ENCODE peak calls at places on chromosomes 16 and 17, in ten cellular contexts. K is IMR-90, O is astrocyte of the cerebellum, J is fibroblast of pulmonary artery, F is thoracic aorta, T is choroid plexus epithelial cell, G is mammary epithelial cell, D is fibroblast of lung, S is neural progenitor cell, Y is hepatocyte. H is an unnamed sample.

GRCh38 chr17:61574542-61575351 is 16.3 kb downstream of the NACA2 start:
- DNase-seq in O (peak), G (peak), T (peak), Y (peak), K (peak), D (peak), J (peak), F (no peak), S (peak), H (peak)

GRCh38 chr17:49612721-49613120 is 37.0 kb downstream of the NXPH3 start:
- DNase-seq in G (no peak), O (no peak), Y (no peak), T (no peak), K (no peak), D (no peak), F (no peak), J (no peak), S (no peak), H (no peak)

GRCh38 chr17:21010705-21011596 is 31.9 kb downstream of the USP22 start:
- DNase-seq in O (no peak), K (no peak), F (no peak), J (no peak), G (no peak), S (no peak), Y (no peak), T (no peak), D (no peak), H (no peak)

GRCh38 chr17:65560628-65561371 is 648 bp downstream of the AXIN2 start:
- DNase-seq in J (peak), T (peak), F (peak), K (peak), O (peak), Y (peak), S (peak), G (peak), D (peak), H (peak)

GRCh38 chr17:82367724-82368524 is 3.6 kb upstream of the UTS2R start:
- DNase-seq in O (no peak), K (peak), T (no peak), Y (no peak), F (no peak), S (no peak), J (no peak), G (no peak), D (no peak), H (peak)

GRCh38 chr16:35533683-35534082 is 2074.3 kb downstream of the TP53TG3F start:
- DNase-seq in S (no peak), O (no peak), F (no peak), J (no peak), G (no peak), T (no peak), Y (no peak), K (no peak), D (no peak), H (peak)

GRCh38 chr16:88264641-88265285 is 118.0 kb upstream of the ZNF469 start:
- DNase-seq in T (peak), D (peak), K (peak), Y (peak), S (peak), O (peak), G (peak), F (peak), J (peak), H (peak)

GRCh38 chr16:60199154-60199553 is 1465.0 kb upstream of the GOT2 start:
- DNase-seq in Y (no peak), D (no peak), T (no peak), O (no peak), G (no peak), J (no peak), S (peak), F (no peak), K (no peak), H (no peak)

GRCh38 chr16:7338826-7339225 is 6.2 kb downstream of the RBFOX1 start:
- DNase-seq in J (no peak), Y (no peak), F (no peak), S (no peak), D (no peak), G (no peak), T (no peak), O (no peak), K (no peak), H (no peak)

GRCh38 chr16:11306997-11307638 is 26.0 kb upstream of the PRM1 start:
- DNase-seq in T (peak), O (no peak), K (no peak), G (no peak), F (no peak), J (peak), D (no peak), Y (peak), S (no peak), H (peak)

GRCh38 chr17:38918129-38918913 is 7.1 kb upstream of the LASP1NB start:
- DNase-seq in S (peak), G (no peak), Y (no peak), T (no peak), D (no peak), K (no peak), O (no peak), J (no peak), F (no peak), H (no peak)

GRCh38 chr16:14377326-14377725 is 252.7 kb downstream of the PARN start:
- DNase-seq in F (no peak), T (peak), D (peak), Y (no peak), G (no peak), K (peak), J (no peak), S (no peak), O (no peak), H (no peak)

GRCh38 chr16:81649561-81649960 is 129.5 kb upstream of the PLCG2 start:
- DNase-seq in F (no peak), Y (no peak), S (no peak), J (no peak), D (peak), T (no peak), K (peak), G (no peak), O (peak), H (no peak)

GRCh38 chr17:3693829-3694231 is 2.1 kb downstream of the P2RX5 start:
- DNase-seq in O (no peak), G (no peak), S (no peak), Y (no peak), J (no peak), T (no peak), F (no peak), K (no peak), D (no peak), H (no peak)

GRCh38 chr17:32496348-32497078 is 9.7 kb downstream of the CDK5R1 start:
- DNase-seq in D (peak), J (peak), O (no peak), K (peak), G (peak), Y (no peak), S (no peak), F (no peak), T (peak), H (no peak)

GRCh38 chr16:81008151-81008789 is 1.3 kb downstream of the CENPN start:
- DNase-seq in Y (no peak), S (no peak), J (no peak), D (no peak), O (no peak), K (no peak), F (no peak), T (no peak), G (no peak), H (no peak)

GRCh38 chr16:57955572-57955971 is 15.4 kb downstream of the CNGB1 start:
- DNase-seq in G (peak), K (no peak), Y (no peak), S (no peak), F (no peak), O (no peak), T (no peak), D (peak), J (no peak), H (no peak)

GRCh38 chr17:82053130-82053529 is 1.4 kb downstream of the GPS1 start:
- DNase-seq in D (no peak), K (no peak), J (no peak), T (no peak), S (no peak), Y (no peak), O (no peak), F (no peak), G (no peak), H (no peak)

GRCh38 chr17:17767497-17768286 is 69.1 kb downstream of the SREBF1 start:
- DNase-seq in O (no peak), S (peak), T (no peak), D (no peak), G (no peak), K (no peak), F (no peak), Y (no peak), J (no peak), H (no peak)

GRCh38 chr17:48915459-48916282 is 7.5 kb downstream of the UBE2Z start:
- DNase-seq in S (no peak), K (peak), Y (peak), O (peak), T (peak), G (peak), J (peak), D (peak), F (no peak), H (peak)

GRCh38 chr17:82687375-82687861 is 11.1 kb downstream of the RAB40B start:
- DNase-seq in K (peak), G (peak), F (no peak), J (no peak), O (no peak), S (no peak), Y (no peak), D (peak), T (no peak), H (no peak)

GRCh38 chr17:13477180-13477611 is 124.5 kb downstream of the HS3ST3A1 start:
- DNase-seq in T (peak), J (peak), D (peak), Y (peak), S (no peak), F (no peak), G (peak), K (peak), O (no peak), H (no peak)

GRCh38 chr16:27977966-27978365 is 85.5 kb downstream of the GSG1L start:
- DNase-seq in T (no peak), S (no peak), K (peak), J (peak), F (no peak), Y (no peak), D (peak), G (no peak), O (no peak), H (no peak)

GRCh38 chr16:83530293-83530692 is 277.5 kb upstream of the HSBP1 start:
- DNase-seq in K (peak), F (no peak), D (peak), J (no peak), Y (no peak), S (no peak), T (no peak), G (no peak), O (no peak), H (no peak)

GRCh38 chr17:14731591-14731990 is 430.7 kb downstream of the HS3ST3B1 start:
- DNase-seq in F (no peak), G (no peak), D (no peak), S (no peak), O (no peak), Y (no peak), K (no peak), J (no peak), T (no peak), H (no peak)

GRCh38 chr16:31080035-31080629 is 5.9 kb downstream of the ZNF646 start:
- DNase-seq in O (no peak), T (no peak), K (no peak), G (no peak), J (no peak), Y (peak), F (no peak), S (no peak), D (no peak), H (no peak)

GRCh38 chr17:2238432-2239169 is 65.0 kb downstream of the SMG6 start:
- DNase-seq in Y (no peak), O (no peak), J (no peak), T (peak), K (no peak), S (no peak), G (no peak), F (no peak), D (no peak), H (no peak)

GRCh38 chr17:82412535-82413520 is 5.3 kb upstream of the HEXD start:
- DNase-seq in J (no peak), S (no peak), T (no peak), K (no peak), G (no peak), F (no peak), D (no peak), O (no peak), Y (no peak), H (no peak)

GRCh38 chr17:7932949-7933348 is 943 bp downstream of the CNTROB start:
- DNase-seq in G (peak), J (peak), D (peak), S (peak), O (no peak), Y (peak), F (no peak), K (peak), T (peak), H (peak)
- TF ChIP-seq CTCF in G (no peak), J (peak), D (peak), S (no peak), O (peak), Y (peak), F (no peak), K (peak), T (peak), H (no peak)

DNA sequence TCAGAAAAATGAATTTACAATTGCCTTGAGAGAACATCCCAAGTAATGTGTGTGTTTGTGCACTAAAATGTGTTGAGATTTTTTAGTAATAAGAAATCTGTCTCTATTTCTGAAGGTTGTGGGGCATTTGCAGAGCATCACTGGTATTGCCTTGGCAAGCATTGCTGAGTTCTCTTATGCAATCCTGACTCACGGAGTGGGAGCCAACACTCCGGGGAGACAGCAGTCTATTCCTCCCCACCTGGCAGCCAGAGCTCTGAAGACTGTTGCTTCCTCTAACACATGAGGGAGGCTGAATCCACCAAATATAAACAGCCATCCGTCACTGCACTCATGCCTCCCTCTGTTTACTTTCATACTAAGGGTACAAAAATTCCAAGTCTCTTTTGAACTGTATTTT is 10.6 kb downstream of the CNTD1 start:
- DNase-seq in K (peak), Y (no peak), S (no peak), D (peak), F (no peak), J (peak), G (peak), O (peak), T (peak), H (peak)
- TF ChIP-seq CTCF in K (no peak), Y (no peak), S (no peak), D (no peak), F (no peak), J (no peak), G (no peak), O (no peak), T (no peak), H (no peak)

DNA sequence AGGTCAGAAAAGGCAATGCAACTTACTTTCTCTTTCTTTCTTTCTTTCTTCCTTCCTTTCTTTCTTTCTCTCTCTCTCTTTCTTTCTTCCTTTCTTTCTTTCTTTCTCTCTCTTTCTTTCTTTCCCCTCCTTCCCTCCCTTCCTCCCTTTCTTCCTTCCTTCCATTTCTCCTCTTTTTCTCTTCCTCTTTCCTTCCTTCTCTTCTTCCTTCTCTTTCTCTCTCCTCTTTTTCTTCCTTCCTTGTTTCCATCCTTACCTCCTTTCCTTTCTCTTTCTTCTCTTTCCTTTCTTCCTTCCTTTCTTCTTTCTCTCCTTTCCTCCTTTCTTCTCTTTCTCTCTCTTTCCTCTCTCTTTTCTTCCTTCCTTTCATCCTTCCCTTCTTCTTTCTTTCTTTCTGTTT is 819.8 kb upstream of the SOX9 start:
- DNase-seq in J (no peak), T (no peak), S (no peak), F (no peak), G (no peak), K (no peak), D (no peak), O (no peak), Y (no peak), H (no peak)
- TF ChIP-seq CTCF in J (no peak), T (no peak), S (no peak), F (no peak), G (no peak), K (no peak), D (no peak), O (no peak), Y (no peak), H (no peak)

GRCh38 chr16:75096730-75097129 is 19.9 kb downstream of the LDHD start:
- DNase-seq in O (peak), D (no peak), G (peak), J (no peak), K (no peak), T (no peak), S (peak), F (no peak), Y (no peak), H (no peak)
- TF ChIP-seq CTCF in O (peak), D (peak), G (peak), J (peak), K (peak), T (peak), S (peak), F (peak), Y (peak), H (peak)